ENCODE peak calls at places on chromosomes 5 and 9, in nine cellular contexts. W is gastrocnemius medialis; C is psoas muscle; D is PC-9; R is spleen; Q is effector memory CD4-positive, alpha-beta T cell; H is tibial artery; V is right atrium auricular region; O is uterus. F is an unnamed sample. For H3K9me3 and H3K27me3, the result is how much of the 10 kb centered on the place peaks cover.

GRCh38 chr9:137618105-137619067 is at the start of gene EHMT1:
- DNase-seq in C (peak), W (peak), H (peak), D (peak), V (peak), Q (peak), O (peak), R (peak), F (peak)

GRCh38 chr9:93091056-93091452 is 5.0 kb upstream of the CARD19 start:
- DNase-seq in D (no peak), O (peak), Q (no peak), V (peak), R (peak), W (no peak), C (no peak), H (no peak), F (no peak)

GRCh38 chr9:127388037-127388855 is 8.7 kb upstream of the SLC2A8 start:
- DNase-seq in W (no peak), V (peak), R (peak), H (peak), O (peak), C (peak), D (peak), Q (peak), F (peak)

GRCh38 chr5:32562056-32562455 is 23.3 kb upstream of the SUB1 start:
- DNase-seq in O (no peak), V (no peak), H (no peak), D (no peak), C (no peak), W (no peak), Q (no peak), R (no peak), F (no peak)

GRCh38 chr5:78666041-78666444 is 17.5 kb upstream of the LHFPL2 start:
- DNase-seq in C (no peak), D (no peak), V (no peak), O (no peak), H (no peak), Q (no peak), W (no peak), R (no peak), F (peak)

GRCh38 chr9:19998823-19999455 is 210.1 kb upstream of the SLC24A2 start:
- DNase-seq in W (no peak), R (no peak), Q (no peak), C (no peak), O (no peak), V (no peak), H (no peak), D (no peak), F (no peak)

GRCh38 chr5:68277427-68277826 is 61.9 kb downstream of the PIK3R1 start:
- DNase-seq in O (no peak), C (no peak), D (peak), W (no peak), Q (no peak), R (no peak), H (no peak), V (no peak), F (no peak)

GRCh38 chr5:6780802-6781391 is 67.7 kb downstream of the TENT4A start:
- DNase-seq in H (no peak), D (no peak), C (no peak), Q (no peak), W (no peak), V (no peak), R (no peak), O (no peak), F (peak)

GRCh38 chr9:16213781-16214515 is 656.5 kb downstream of the BNC2 start:
- DNase-seq in C (peak), D (peak), V (peak), O (peak), H (peak), Q (no peak), R (no peak), W (peak), F (no peak)

GRCh38 chr9:116572095-116572748 is 114.9 kb upstream of the TRIM32 start:
- DNase-seq in H (peak), D (peak), O (peak), R (no peak), W (peak), V (peak), C (peak), Q (no peak), F (peak)

GRCh38 chr5:172881691-172882370 is 47.8 kb downstream of the ERGIC1 start:
- DNase-seq in Q (no peak), V (no peak), D (peak), W (no peak), H (peak), R (no peak), O (no peak), C (no peak), F (no peak)

GRCh38 chr5:23223846-23224245 is 283.6 kb upstream of the PRDM9 start:
- DNase-seq in H (no peak), W (no peak), O (no peak), Q (no peak), C (no peak), R (no peak), D (no peak), V (no peak), F (no peak)

GRCh38 chr9:108241384-108241783 is 614.4 kb downstream of the ACTL7B start:
- DNase-seq in R (no peak), C (no peak), H (no peak), V (no peak), W (no peak), D (no peak), O (no peak), Q (no peak), F (no peak)

GRCh38 chr5:151904127-151904526 is 20.5 kb downstream of the GLRA1 start:
- DNase-seq in C (no peak), O (no peak), Q (no peak), W (no peak), R (no peak), H (no peak), D (no peak), V (no peak), F (no peak)

GRCh38 chr9:38067892-38068615 is 973 bp downstream of the SHB start:
- DNase-seq in D (no peak), V (no peak), H (no peak), Q (no peak), O (peak), C (peak), W (no peak), R (peak), F (no peak)

DNA sequence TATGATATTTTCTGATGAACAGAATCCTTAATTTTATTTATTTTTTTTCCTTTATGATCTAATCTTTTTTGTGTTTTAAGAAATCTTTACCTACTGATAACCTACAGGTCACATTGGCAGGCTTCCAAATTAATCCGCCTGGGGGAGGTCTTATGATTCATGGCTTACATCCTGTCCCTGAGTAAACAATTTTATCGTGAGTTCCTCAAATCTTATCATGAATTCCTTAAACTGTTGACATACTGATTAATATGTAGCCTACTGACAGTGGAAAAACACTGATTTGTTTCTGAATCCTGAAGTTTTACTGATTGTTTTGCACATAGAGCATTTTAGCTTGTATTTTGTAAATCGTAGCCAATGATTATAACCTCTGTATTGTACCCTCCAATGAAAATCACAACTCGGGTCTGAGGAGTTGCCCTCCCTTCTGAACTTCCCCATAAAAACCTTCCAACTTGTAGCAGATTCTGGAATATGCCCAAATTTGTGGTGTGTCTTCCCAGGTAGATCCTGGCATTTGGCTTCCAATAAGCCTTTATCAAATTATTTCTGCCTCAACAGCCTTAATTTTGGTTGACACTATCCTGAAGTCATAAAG is 105.6 kb downstream of the VCAN start:
- DNase-seq in W (no peak), Q (no peak), R (no peak), O (no peak), H (no peak), D (peak), C (no peak), V (no peak), F (no peak)
- H3K9me3 ChIP-seq in W (under half), Q (under half), R (under half), O (under half), H (under half), D (under half), C (under half), V (under half), F (under half)

GRCh38 chr9:134879664-134880483 is 736 bp upstream of the FCN2 start:
- DNase-seq in O (no peak), H (no peak), V (no peak), C (no peak), D (no peak), Q (no peak), R (no peak), W (no peak), F (no peak)
- H3K27me3 ChIP-seq in O (under half), H (under half), V (under half), C (under half), D (half or more), Q (under half), R (under half), W (under half), F (under half)

DNA sequence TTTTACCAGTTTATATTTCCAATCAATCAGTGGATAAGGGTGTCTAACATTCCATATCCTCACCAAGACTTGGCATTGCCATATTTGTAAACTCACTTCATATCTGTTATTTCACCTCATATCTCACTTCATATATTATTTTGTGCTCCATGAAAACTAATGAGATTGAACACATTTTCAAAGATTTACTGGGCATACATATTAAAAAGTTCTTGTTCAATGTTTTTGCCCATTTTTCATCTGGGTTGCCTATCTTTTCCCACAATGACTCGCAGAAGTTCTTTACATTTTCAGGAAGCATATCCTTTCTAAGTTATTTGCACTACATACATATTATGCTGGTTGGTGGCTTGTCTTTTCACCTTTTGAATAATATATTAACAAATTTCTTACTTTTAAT is 15.3 kb downstream of the ZNF510 start:
- DNase-seq in R (no peak), D (no peak), Q (no peak), O (no peak), H (no peak), W (no peak), V (no peak), C (no peak), F (no peak)
- H3K9me3 ChIP-seq in R (half or more), D (half or more), Q (half or more), O (under half), H (half or more), W (under half), V (half or more), C (half or more), F (half or more)

GRCh38 chr9:83422512-83422911 is 115.7 kb downstream of the FRMD3 start:
- DNase-seq in H (no peak), Q (no peak), V (no peak), W (no peak), D (no peak), C (no peak), O (no peak), R (no peak), F (no peak)

GRCh38 chr9:83420486-83420885 is 117.7 kb downstream of the FRMD3 start:
- DNase-seq in H (no peak), Q (no peak), R (no peak), O (no peak), V (no peak), D (no peak), C (no peak), W (no peak), F (no peak)

GRCh38 chr9:83425240-83425639 is 113.0 kb downstream of the FRMD3 start:
- DNase-seq in Q (no peak), W (no peak), C (no peak), R (no peak), D (peak), H (no peak), O (no peak), V (no peak), F (no peak)

GRCh38 chr9:83423815-83424707 is 114.1 kb downstream of the FRMD3 start:
- DNase-seq in Q (no peak), C (no peak), R (no peak), O (no peak), D (no peak), W (no peak), V (no peak), H (no peak), F (no peak)

DNA sequence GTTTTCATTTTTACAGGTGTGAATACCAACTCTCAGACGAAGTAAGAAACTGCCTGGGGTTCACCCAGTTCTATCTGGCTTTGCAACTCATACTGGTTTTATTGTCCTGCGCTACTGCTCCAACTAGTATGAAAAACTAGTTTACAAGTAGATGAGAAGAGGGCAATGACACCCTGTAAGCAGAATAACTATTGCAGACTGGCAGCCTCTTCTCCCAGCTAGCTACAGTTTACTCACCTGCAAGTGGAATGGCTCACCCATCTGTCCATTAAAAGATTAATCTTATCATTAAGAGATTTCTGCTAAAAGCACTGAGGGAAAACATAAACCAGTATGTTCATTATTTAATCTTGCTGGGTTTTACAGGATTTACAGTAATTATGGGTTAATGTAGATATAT is 113.4 kb downstream of the FRMD3 start:
- DNase-seq in H (no peak), O (no peak), W (no peak), V (no peak), D (no peak), R (no peak), Q (no peak), C (no peak), F (no peak)
- H3K27me3 ChIP-seq in H (under half), O (under half), W (under half), V (under half), D (under half), R (under half), Q (under half), C (under half), F (under half)

GRCh38 chr5:141258948-141259347 is 13.8 kb downstream of the PCDHB15 start:
- DNase-seq in Q (no peak), R (no peak), D (no peak), O (no peak), H (no peak), W (no peak), V (no peak), C (no peak), F (no peak)
- H3K9me3 ChIP-seq in Q (half or more), R (half or more), D (under half), O (under half), H (half or more), W (under half), V (half or more), C (half or more), F (half or more)

GRCh38 chr9:133959171-133959570 is 33.0 kb downstream of the VAV2 start:
- DNase-seq in W (no peak), Q (no peak), O (no peak), D (no peak), R (peak), V (no peak), H (no peak), C (peak), F (no peak)

GRCh38 chr9:133957328-133957727 is 34.8 kb downstream of the VAV2 start:
- DNase-seq in D (no peak), V (no peak), Q (no peak), O (no peak), R (peak), C (no peak), W (no peak), H (no peak), F (no peak)

GRCh38 chr9:133959966-133960567 is 32.1 kb downstream of the VAV2 start:
- DNase-seq in W (no peak), H (no peak), V (no peak), C (no peak), O (no peak), Q (no peak), R (peak), D (no peak), F (no peak)

GRCh38 chr9:133960568-133961129 is 31.5 kb downstream of the VAV2 start:
- DNase-seq in R (peak), V (peak), Q (no peak), D (no peak), C (peak), H (peak), O (no peak), W (peak), F (peak)

DNA sequence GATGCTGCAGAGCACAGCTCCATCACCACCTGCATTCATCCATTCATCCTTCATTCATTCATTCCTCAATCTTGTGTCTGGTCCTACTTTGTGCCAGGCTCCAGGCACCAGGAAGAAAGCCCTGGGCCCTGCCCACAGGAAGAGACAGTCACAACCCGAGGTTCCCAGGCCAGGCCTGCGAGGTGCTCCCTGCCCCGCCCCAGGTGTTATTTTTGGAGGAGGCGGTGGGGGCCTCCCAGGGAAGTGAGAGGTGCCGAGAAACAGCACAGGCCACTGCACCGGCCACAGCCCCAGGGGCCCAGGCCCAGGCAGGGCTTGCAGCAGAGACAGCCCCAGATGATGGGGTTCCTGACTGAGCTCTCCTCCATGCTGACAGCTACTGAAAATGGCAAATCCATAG is 33.4 kb downstream of the VAV2 start:
- DNase-seq in W (no peak), Q (no peak), D (peak), C (no peak), R (peak), H (no peak), V (no peak), O (no peak), F (no peak)
- H3K27me3 ChIP-seq in W (under half), Q (under half), D (under half), C (under half), R (under half), H (under half), V (under half), O (under half), F (under half)